ENCODE peak calls at places on chromosome 16, in six cellular contexts. O, Q, R, Y, Z and W are unnamed samples.

GRCh38 chr16:1040346-1040745 is 32.2 kb upstream of the SSTR5 start:
- DNase-seq in O (no peak), R (no peak), Y (no peak), Q (no peak), Z (no peak), W (no peak)

GRCh38 chr16:797120-797420 is 3.5 kb downstream of the GNG13 start:
- DNase-seq in Q (peak), Y (no peak), Z (no peak), O (no peak), R (no peak), W (no peak)

GRCh38 chr16:51818342-51818944 is 667.4 kb upstream of the SALL1 start:
- DNase-seq in Q (peak), Y (no peak), R (peak), Z (peak), O (no peak), W (peak)

GRCh38 chr16:87375426-87376135 is 8.0 kb downstream of the FBXO31 start:
- DNase-seq in R (peak), Y (no peak), Q (no peak), O (no peak), Z (no peak), W (peak)

GRCh38 chr16:2250652-2251280 is 621 bp downstream of the ECI1 start:
- DNase-seq in R (peak), Q (no peak), Y (no peak), Z (no peak), O (no peak), W (peak)

GRCh38 chr16:85573696-85574641 is 39.2 kb upstream of the GSE1 start:
- DNase-seq in Z (no peak), Q (no peak), R (peak), O (no peak), Y (no peak), W (peak)

GRCh38 chr16:29760567-29761279 is 14.9 kb upstream of the C16orf54 start:
- DNase-seq in Z (no peak), O (no peak), R (no peak), Y (no peak), Q (no peak), W (no peak)

GRCh38 chr16:66429290-66429962 is 2.3 kb downstream of the BEAN1 start:
- DNase-seq in R (no peak), Z (no peak), O (no peak), Q (no peak), Y (no peak), W (no peak)

GRCh38 chr16:65547799-65548446 is 426.1 kb upstream of the CDH11 start:
- DNase-seq in R (peak), Q (no peak), Y (no peak), Z (peak), O (no peak), W (peak)

GRCh38 chr16:10937068-10937859 is 5.0 kb downstream of the DEXI start:
- DNase-seq in Q (no peak), O (no peak), Z (no peak), Y (no peak), R (no peak), W (no peak)

GRCh38 chr16:25256821-25257503 is 683 bp downstream of the ZKSCAN2 start:
- DNase-seq in Y (no peak), O (peak), R (peak), Z (no peak), Q (peak), W (no peak)

GRCh38 chr16:64410306-64410705 is 711.6 kb downstream of the CDH11 start:
- DNase-seq in Z (no peak), R (no peak), O (no peak), Q (no peak), Y (no peak), W (peak)

GRCh38 chr16:2036200-2036966 is 9.7 kb downstream of the NHERF2 start:
- DNase-seq in R (no peak), Z (no peak), Y (no peak), O (no peak), Q (no peak), W (no peak)

GRCh38 chr16:63312343-63312742 is 1276.1 kb upstream of the CDH8 start:
- DNase-seq in R (no peak), Y (no peak), Q (no peak), Z (no peak), O (no peak), W (no peak)

GRCh38 chr16:46822270-46822669 is 8.7 kb downstream of the C16orf87 start:
- DNase-seq in O (no peak), Y (no peak), R (no peak), Z (no peak), Q (no peak), W (peak)

GRCh38 chr16:28136751-28137434 is 73.4 kb upstream of the GSG1L start:
- DNase-seq in Q (no peak), R (no peak), Z (no peak), Y (peak), O (no peak), W (no peak)
- TF ChIP-seq CTCF in Q (no peak), R (no peak), Z (no peak), Y (no peak), O (no peak), W (no peak)

DNA sequence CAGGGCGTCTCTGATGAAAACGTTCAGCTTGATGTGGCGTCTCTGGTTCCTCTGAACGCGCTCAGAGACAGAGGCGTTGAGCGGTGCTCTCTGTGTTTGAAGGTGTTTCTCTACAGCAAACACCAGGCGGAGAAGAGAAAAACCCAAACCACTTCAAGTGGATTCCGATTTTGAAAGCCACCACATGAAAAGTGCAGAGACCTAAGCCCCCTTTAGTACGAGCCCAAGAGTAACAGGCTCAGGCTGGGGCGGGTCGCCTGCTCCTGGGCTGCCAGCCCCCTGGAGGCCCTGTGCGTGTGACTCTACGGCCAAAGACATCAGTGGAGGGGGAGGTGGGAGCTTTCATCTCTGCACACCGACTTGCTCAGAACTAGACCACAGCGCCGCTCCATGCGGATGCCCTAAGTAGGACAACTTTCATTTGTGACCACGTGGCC is 328.4 kb downstream of the MAF start:
- DNase-seq in Z (no peak), R (no peak), Q (no peak), O (no peak), Y (no peak), W (no peak)
- TF ChIP-seq CTCF in Z (no peak), R (no peak), Q (no peak), O (no peak), Y (no peak), W (no peak)

DNA sequence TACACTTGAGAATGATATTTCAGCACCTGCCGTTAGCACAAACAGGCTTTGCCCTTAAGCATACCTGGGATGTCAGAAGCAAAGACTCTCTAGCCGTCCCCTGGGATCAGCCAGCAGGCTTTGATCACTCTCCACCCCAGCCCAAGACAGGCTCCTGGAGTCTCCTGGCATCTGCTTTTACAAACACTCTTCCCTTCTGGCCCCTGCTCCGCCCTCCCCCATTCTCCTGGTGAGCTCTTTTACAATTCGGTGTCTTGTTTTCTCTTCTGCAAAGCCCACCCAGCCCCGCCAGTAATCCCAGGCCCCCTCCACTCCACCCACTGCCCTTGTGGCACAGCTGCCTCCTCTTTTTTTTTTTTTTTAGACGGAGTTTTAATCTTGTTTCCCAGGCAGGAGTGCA is 50.4 kb downstream of the KATNIP start:
- DNase-seq in O (no peak), R (no peak), Z (no peak), Q (peak), Y (no peak), W (no peak)
- TF ChIP-seq CTCF in O (no peak), R (no peak), Z (no peak), Q (no peak), Y (no peak), W (no peak)

GRCh38 chr16:72838999-72839398 is 208.9 kb downstream of the ZFHX3 start:
- DNase-seq in Z (no peak), Q (no peak), O (no peak), R (no peak), Y (no peak), W (no peak)
- TF ChIP-seq CTCF in Z (no peak), Q (no peak), O (no peak), R (no peak), Y (no peak), W (no peak)

GRCh38 chr16:6335072-6335471 is 997.6 kb upstream of the RBFOX1 start:
- DNase-seq in R (peak), O (no peak), Z (no peak), Y (no peak), Q (peak), W (peak)
- TF ChIP-seq CTCF in R (peak), O (no peak), Z (peak), Y (peak), Q (peak), W (peak)

DNA sequence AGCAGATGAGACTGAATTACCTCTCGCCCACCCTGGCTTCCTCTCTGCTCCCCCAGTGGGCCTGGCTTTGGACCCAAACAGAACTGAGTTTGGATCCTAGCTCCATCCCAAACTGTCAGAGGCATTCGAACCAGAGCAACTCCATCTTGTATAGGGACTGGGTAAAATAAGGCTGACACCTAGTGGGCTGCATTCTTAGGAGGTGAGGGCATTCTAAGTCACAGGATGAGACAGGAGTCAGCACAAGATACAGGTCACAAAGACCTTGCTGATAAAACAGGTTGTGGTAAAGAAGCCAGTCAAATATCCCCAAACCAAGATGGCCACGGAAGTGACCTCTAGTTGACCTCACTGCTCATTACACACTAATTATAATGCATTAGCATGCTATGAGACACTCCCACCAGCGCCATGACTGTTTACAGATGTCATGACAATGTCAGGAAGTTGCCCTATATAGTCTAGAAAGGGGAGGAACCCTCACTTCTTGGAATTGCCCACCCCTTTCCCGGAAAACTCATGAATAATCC is 44.4 kb downstream of the LYRM1 start:
- DNase-seq in Y (no peak), Q (no peak), Z (no peak), R (peak), O (no peak), W (peak)
- TF ChIP-seq CTCF in Y (no peak), Q (no peak), Z (no peak), R (peak), O (no peak), W (no peak)

GRCh38 chr16:56352351-56353053 is 72.8 kb downstream of the AMFR start:
- DNase-seq in Q (no peak), O (no peak), R (no peak), Y (no peak), Z (no peak), W (no peak)
- TF ChIP-seq CTCF in Q (no peak), O (no peak), R (no peak), Y (no peak), Z (no peak), W (no peak)